ENCODE peak calls at places on chromosomes 6 and 20, in seven cellular contexts. One of them, this sample, is unnamed.

GRCh38 chr6:18121580-18122127 is 823 bp downstream of the NHLRC1 start:
- DNase-seq in H1: peak; percentile 39
- DNase-seq in Peyer's patch: no peak
- DNase-seq in PC-9: no peak
- DNase-seq in RWPE2: no peak
- DNase-seq in HL-60: no peak
- DNase-seq in A549: no peak
- DNase-seq in this sample: no peak

GRCh38 chr20:8583209-8584106 is 451.4 kb downstream of the PLCB1 start:
- DNase-seq in Peyer's patch: no peak
- DNase-seq in PC-9: no peak
- DNase-seq in A549: no peak
- DNase-seq in RWPE2: no peak
- DNase-seq in HL-60: no peak
- DNase-seq in H1: no peak
- DNase-seq in this sample: no peak

GRCh38 chr6:12356983-12357972 is 67.1 kb downstream of the EDN1 start:
- DNase-seq in PC-9: no peak
- DNase-seq in Peyer's patch: peak; percentile 65
- DNase-seq in A549: no peak
- DNase-seq in RWPE2: no peak
- DNase-seq in H1: no peak
- DNase-seq in HL-60: no peak
- DNase-seq in this sample: no peak

GRCh38 chr6:40810176-40810575 is 223.0 kb upstream of the LRFN2 start:
- DNase-seq in HL-60: no peak
- DNase-seq in RWPE2: no peak
- DNase-seq in H1: no peak
- DNase-seq in A549: peak; percentile 6
- DNase-seq in PC-9: no peak
- DNase-seq in Peyer's patch: no peak
- DNase-seq in this sample: no peak

GRCh38 chr6:55758156-55758942 is 117.0 kb downstream of the BMP5 start:
- DNase-seq in Peyer's patch: no peak
- DNase-seq in PC-9: peak; percentile 81
- DNase-seq in RWPE2: peak; percentile 80
- DNase-seq in H1: no peak
- DNase-seq in A549: peak; percentile 57
- DNase-seq in HL-60: no peak
- DNase-seq in this sample: peak; percentile 67

GRCh38 chr6:44650947-44651346 is 263.4 kb downstream of the CDC5L start:
- DNase-seq in Peyer's patch: no peak
- DNase-seq in RWPE2: no peak
- DNase-seq in HL-60: no peak
- DNase-seq in H1: no peak
- DNase-seq in PC-9: no peak
- DNase-seq in A549: no peak
- DNase-seq in this sample: no peak

GRCh38 chr6:36443498-36443844 is 671 bp downstream of the KCTD20 start:
- DNase-seq in H1: no peak
- DNase-seq in HL-60: no peak
- DNase-seq in RWPE2: no peak
- DNase-seq in PC-9: no peak
- DNase-seq in Peyer's patch: no peak
- DNase-seq in A549: no peak
- DNase-seq in this sample: no peak

GRCh38 chr6:29627762-29628418 is 5.1 kb downstream of the GABBR1 start:
- DNase-seq in HL-60: no peak
- DNase-seq in H1: peak; percentile 81
- DNase-seq in PC-9: no peak
- DNase-seq in Peyer's patch: peak; percentile 80
- DNase-seq in A549: peak; percentile 57
- DNase-seq in RWPE2: no peak
- DNase-seq in this sample: peak; percentile 68

GRCh38 chr20:36228809-36229208 is 7.5 kb upstream of the AAR2 start:
- DNase-seq in Peyer's patch: no peak
- DNase-seq in H1: no peak
- DNase-seq in HL-60: no peak
- DNase-seq in RWPE2: no peak
- DNase-seq in A549: no peak
- DNase-seq in PC-9: no peak
- DNase-seq in this sample: no peak

GRCh38 chr6:147716434-147716833 is 207.9 kb downstream of the SAMD5 start:
- DNase-seq in H1: no peak
- DNase-seq in RWPE2: no peak
- DNase-seq in Peyer's patch: no peak
- DNase-seq in HL-60: no peak
- DNase-seq in A549: no peak
- DNase-seq in PC-9: no peak
- DNase-seq in this sample: no peak

GRCh38 chr6:56891754-56892153 is 63.2 kb upstream of the BEND6 start:
- DNase-seq in A549: peak; percentile 60
- DNase-seq in RWPE2: no peak
- DNase-seq in HL-60: no peak
- DNase-seq in Peyer's patch: no peak
- DNase-seq in PC-9: no peak
- DNase-seq in H1: no peak
- DNase-seq in this sample: peak; percentile 8

GRCh38 chr6:28693751-28694443 is 168.2 kb downstream of the GPX5 start:
- DNase-seq in H1: no peak
- DNase-seq in HL-60: no peak
- DNase-seq in PC-9: no peak
- DNase-seq in Peyer's patch: no peak
- DNase-seq in A549: no peak
- DNase-seq in RWPE2: no peak
- DNase-seq in this sample: no peak

GRCh38 chr6:4776493-4776966 is 326 bp downstream of the CDYL start:
- DNase-seq in HL-60: peak; percentile 43
- DNase-seq in H1: no peak
- DNase-seq in RWPE2: no peak
- DNase-seq in A549: no peak
- DNase-seq in PC-9: no peak
- DNase-seq in Peyer's patch: peak; percentile 50
- DNase-seq in this sample: no peak

GRCh38 chr6:145809785-145810184 is 4.8 kb downstream of the FBXO30 start:
- DNase-seq in H1: no peak
- DNase-seq in Peyer's patch: no peak
- DNase-seq in RWPE2: no peak
- DNase-seq in A549: no peak
- DNase-seq in HL-60: no peak
- DNase-seq in PC-9: no peak
- DNase-seq in this sample: no peak

GRCh38 chr6:141426400-141426980 is 706.2 kb upstream of the GJE1 start:
- DNase-seq in HL-60: no peak
- DNase-seq in RWPE2: no peak
- DNase-seq in H1: no peak
- DNase-seq in Peyer's patch: no peak
- DNase-seq in PC-9: no peak
- DNase-seq in A549: no peak
- DNase-seq in this sample: no peak

GRCh38 chr6:118959903-118960302 is 24.9 kb upstream of the MCM9 start:
- DNase-seq in H1: no peak
- DNase-seq in Peyer's patch: no peak
- DNase-seq in RWPE2: no peak
- DNase-seq in HL-60: no peak
- DNase-seq in A549: no peak
- DNase-seq in PC-9: no peak
- DNase-seq in this sample: no peak

GRCh38 chr6:56906752-56907151 is 48.2 kb upstream of the BEND6 start:
- DNase-seq in Peyer's patch: no peak
- DNase-seq in A549: no peak
- DNase-seq in PC-9: no peak
- DNase-seq in H1: no peak
- DNase-seq in RWPE2: no peak
- DNase-seq in HL-60: no peak
- DNase-seq in this sample: no peak

GRCh38 chr6:44247338-44248302 is 719 bp downstream of the HSP90AB1 start:
- DNase-seq in RWPE2: no peak
- DNase-seq in Peyer's patch: peak; percentile 91
- DNase-seq in HL-60: peak; percentile 82
- DNase-seq in PC-9: peak; percentile 48
- DNase-seq in A549: peak; percentile 63
- DNase-seq in H1: no peak
- DNase-seq in this sample: no peak

GRCh38 chr6:16199792-16200191 is 38.6 kb upstream of the GMPR start:
- DNase-seq in A549: no peak
- DNase-seq in PC-9: no peak
- DNase-seq in Peyer's patch: no peak
- DNase-seq in RWPE2: no peak
- DNase-seq in H1: no peak
- DNase-seq in HL-60: no peak
- DNase-seq in this sample: no peak
- H3K4me3 ChIP-seq in A549: no peak overlapping the region
- H3K4me3 ChIP-seq in PC-9: no peak overlapping the region
- H3K4me3 ChIP-seq in Peyer's patch: no peak overlapping the region
- H3K4me3 ChIP-seq in RWPE2: no peak overlapping the region
- H3K4me3 ChIP-seq in H1: no peak overlapping the region
- H3K4me3 ChIP-seq in HL-60: no peak overlapping the region
- H3K4me3 ChIP-seq in this sample: no peak overlapping the region

GRCh38 chr6:3561745-3562144 is 104.9 kb upstream of the SLC22A23 start:
- DNase-seq in H1: no peak
- DNase-seq in HL-60: no peak
- DNase-seq in PC-9: no peak
- DNase-seq in Peyer's patch: no peak
- DNase-seq in RWPE2: no peak
- DNase-seq in A549: peak; percentile 43
- DNase-seq in this sample: no peak

GRCh38 chr6:3565291-3565690 is 108.4 kb upstream of the SLC22A23 start:
- DNase-seq in HL-60: no peak
- DNase-seq in RWPE2: no peak
- DNase-seq in A549: no peak
- DNase-seq in H1: no peak
- DNase-seq in Peyer's patch: no peak
- DNase-seq in PC-9: no peak
- DNase-seq in this sample: no peak

DNA sequence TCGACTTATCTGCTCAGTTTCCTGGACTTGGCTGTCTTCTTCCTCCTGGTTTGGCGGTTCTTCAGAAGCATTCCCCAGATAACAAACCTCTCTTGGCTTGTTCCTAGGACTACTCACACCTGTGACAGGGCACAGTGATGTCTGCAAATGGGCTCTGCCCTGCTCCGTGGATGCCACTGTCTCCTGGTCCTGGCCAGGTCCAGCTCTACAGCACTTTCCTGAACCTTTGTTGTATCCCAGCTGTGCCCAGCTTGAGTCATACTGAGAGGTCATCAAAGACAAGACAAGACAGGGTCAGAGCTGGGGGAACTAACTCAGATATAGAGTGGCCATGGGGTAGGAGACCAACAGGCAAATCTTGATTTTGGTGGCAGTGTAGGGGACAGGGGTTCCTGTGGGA is 102.7 kb upstream of the SLC22A23 start:
- DNase-seq in PC-9: no peak
- DNase-seq in HL-60: no peak
- DNase-seq in A549: no peak
- DNase-seq in Peyer's patch: no peak
- DNase-seq in H1: no peak
- DNase-seq in RWPE2: no peak
- DNase-seq in this sample: no peak
- TF ChIP-seq CTCF in PC-9: no peak
- TF ChIP-seq CTCF in HL-60: no peak
- TF ChIP-seq CTCF in A549: no peak
- TF ChIP-seq CTCF in Peyer's patch: no peak
- TF ChIP-seq CTCF in H1: no peak
- TF ChIP-seq CTCF in RWPE2: no peak
- TF ChIP-seq CTCF in this sample: no peak

GRCh38 chr20:49700411-49701185 is 13.1 kb downstream of the B4GALT5 start:
- DNase-seq in Peyer's patch: no peak
- DNase-seq in H1: no peak
- DNase-seq in A549: peak; percentile 87
- DNase-seq in HL-60: peak; percentile 60
- DNase-seq in PC-9: peak; percentile 89
- DNase-seq in RWPE2: peak; percentile 75
- DNase-seq in this sample: no peak

GRCh38 chr20:49701916-49702315 is 11.8 kb downstream of the B4GALT5 start:
- DNase-seq in A549: no peak
- DNase-seq in HL-60: peak; percentile 21
- DNase-seq in RWPE2: no peak
- DNase-seq in PC-9: no peak
- DNase-seq in Peyer's patch: no peak
- DNase-seq in H1: no peak
- DNase-seq in this sample: no peak

GRCh38 chr20:49698477-49698876 is 15.2 kb downstream of the B4GALT5 start:
- DNase-seq in RWPE2: no peak
- DNase-seq in A549: no peak
- DNase-seq in Peyer's patch: no peak
- DNase-seq in HL-60: peak; percentile 31
- DNase-seq in H1: no peak
- DNase-seq in PC-9: peak; percentile 17
- DNase-seq in this sample: no peak

GRCh38 chr20:49699200-49699992 is 14.3 kb downstream of the B4GALT5 start:
- DNase-seq in HL-60: peak; percentile 28
- DNase-seq in Peyer's patch: no peak
- DNase-seq in A549: peak; percentile 74
- DNase-seq in PC-9: peak; percentile 81
- DNase-seq in RWPE2: peak; percentile 64
- DNase-seq in H1: no peak
- DNase-seq in this sample: no peak

DNA sequence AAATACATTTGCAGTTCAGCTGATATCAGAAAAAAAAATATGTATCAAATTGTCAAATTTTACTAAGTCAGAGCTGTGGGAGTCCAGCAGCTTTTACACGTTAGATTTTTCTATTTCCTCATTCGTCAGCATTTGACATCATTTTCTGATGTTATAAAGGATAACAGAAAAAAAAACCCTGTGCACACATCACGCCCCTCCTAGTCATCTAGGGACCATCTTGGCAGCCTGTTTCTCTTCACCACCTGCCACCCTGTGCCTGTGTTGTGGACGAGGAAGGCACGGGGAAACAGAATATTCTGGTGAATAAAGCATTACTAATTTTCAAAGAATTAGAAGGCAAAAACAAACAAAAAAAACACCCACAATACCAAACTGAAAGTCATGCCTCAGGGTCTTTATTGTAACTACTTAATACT is 12.4 kb downstream of the B4GALT5 start:
- DNase-seq in Peyer's patch: no peak
- DNase-seq in PC-9: peak; percentile 90
- DNase-seq in RWPE2: peak; percentile 71
- DNase-seq in HL-60: peak; percentile 16
- DNase-seq in H1: no peak
- DNase-seq in A549: peak; percentile 86
- DNase-seq in this sample: no peak
- H3K27ac ChIP-seq in Peyer's patch: no peak overlapping the region
- H3K27ac ChIP-seq in PC-9: peak overlapping the region; percentile 99
- H3K27ac ChIP-seq in RWPE2: peak overlapping the region; percentile 75
- H3K27ac ChIP-seq in HL-60: peak overlapping the region; percentile 41
- H3K27ac ChIP-seq in H1: no peak overlapping the region
- H3K27ac ChIP-seq in A549: peak overlapping the region; percentile 98
- H3K27ac ChIP-seq in this sample: no peak overlapping the region

DNA sequence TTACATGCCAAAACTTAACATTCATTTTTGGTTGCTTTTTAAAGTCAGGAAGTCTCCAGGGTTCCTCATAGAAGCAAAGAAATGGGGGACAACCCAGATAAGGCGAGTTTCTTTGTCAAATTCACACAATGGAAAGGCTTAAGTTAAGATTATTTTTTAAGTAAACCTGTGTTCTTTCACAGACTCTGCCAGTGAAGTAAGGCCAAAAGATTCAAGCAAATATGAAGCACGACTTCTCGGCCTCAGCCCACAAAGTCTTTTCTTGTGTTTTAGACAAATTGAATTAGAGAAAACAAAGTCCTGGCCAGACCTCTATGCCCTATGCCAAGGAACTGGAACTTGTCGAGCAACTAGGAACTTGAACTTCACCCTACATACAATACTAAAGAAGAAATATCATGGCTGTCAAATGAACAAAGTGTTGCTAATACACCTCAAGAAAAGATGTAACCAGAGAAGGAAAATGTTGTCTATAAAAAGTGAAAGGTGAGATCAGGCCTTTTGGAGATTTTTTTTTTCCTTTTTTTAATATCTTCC is 540.0 kb upstream of the JARID2 start:
- DNase-seq in RWPE2: no peak
- DNase-seq in PC-9: peak; percentile 43
- DNase-seq in A549: no peak
- DNase-seq in H1: no peak
- DNase-seq in Peyer's patch: no peak
- DNase-seq in HL-60: no peak
- DNase-seq in this sample: no peak
- H3K4me3 ChIP-seq in RWPE2: no peak overlapping the region
- H3K4me3 ChIP-seq in PC-9: no peak overlapping the region
- H3K4me3 ChIP-seq in A549: no peak overlapping the region
- H3K4me3 ChIP-seq in H1: no peak overlapping the region
- H3K4me3 ChIP-seq in Peyer's patch: no peak overlapping the region
- H3K4me3 ChIP-seq in HL-60: no peak overlapping the region
- H3K4me3 ChIP-seq in this sample: no peak overlapping the region

This sample was measured in AG04450.